ENCODE peak calls at places on chromosomes 11 and 22, in ten cellular contexts. One of them, this sample, is unnamed.
A peak's percentile ranks its signal among the peaks of the same experiment; 100 is the strongest.

GRCh38 chr11:7418061-7418460 is 67.2 kb upstream of the OLFML1 start:
- DNase-seq in Peyer's patch: no peak
- DNase-seq in HAP-1: no peak
- DNase-seq in A549: no peak
- DNase-seq in SK-N-SH: no peak
- DNase-seq in cardiac muscle cell: no peak
- DNase-seq in fibroblast of lung: peak; percentile 33
- DNase-seq in GM23248: no peak
- DNase-seq in spleen: no peak
- DNase-seq in adipocyte: no peak
- DNase-seq in this sample: no peak

GRCh38 chr11:10528121-10528520 is 12.9 kb downstream of the RNF141 start:
- DNase-seq in HAP-1: no peak
- DNase-seq in cardiac muscle cell: no peak
- DNase-seq in A549: no peak
- DNase-seq in spleen: no peak
- DNase-seq in SK-N-SH: no peak
- DNase-seq in Peyer's patch: no peak
- DNase-seq in fibroblast of lung: no peak
- DNase-seq in GM23248: no peak
- DNase-seq in adipocyte: peak; percentile 48
- DNase-seq in this sample: no peak

GRCh38 chr11:23846902-23847422 is 649.9 kb upstream of the LUZP2 start:
- DNase-seq in GM23248: no peak
- DNase-seq in Peyer's patch: no peak
- DNase-seq in fibroblast of lung: no peak
- DNase-seq in spleen: no peak
- DNase-seq in SK-N-SH: no peak
- DNase-seq in A549: no peak
- DNase-seq in HAP-1: no peak
- DNase-seq in adipocyte: no peak
- DNase-seq in cardiac muscle cell: peak; percentile 49
- DNase-seq in this sample: no peak

GRCh38 chr11:86176165-86176884 is 68.2 kb upstream of the EED start:
- DNase-seq in cardiac muscle cell: peak; percentile 43
- DNase-seq in Peyer's patch: no peak
- DNase-seq in adipocyte: no peak
- DNase-seq in SK-N-SH: no peak
- DNase-seq in GM23248: peak; percentile 41
- DNase-seq in HAP-1: no peak
- DNase-seq in fibroblast of lung: peak; percentile 78
- DNase-seq in spleen: no peak
- DNase-seq in A549: no peak
- DNase-seq in this sample: no peak

GRCh38 chr11:109421981-109422590 is at the start of gene C11orf87:
- DNase-seq in SK-N-SH: peak; percentile 66
- DNase-seq in spleen: peak; percentile 68
- DNase-seq in Peyer's patch: no peak
- DNase-seq in HAP-1: no peak
- DNase-seq in adipocyte: peak; percentile 17
- DNase-seq in GM23248: peak; percentile 46
- DNase-seq in cardiac muscle cell: peak; percentile 10
- DNase-seq in A549: no peak
- DNase-seq in fibroblast of lung: peak; percentile 35
- DNase-seq in this sample: no peak

GRCh38 chr11:47861762-47862161 is 13.6 kb upstream of the NUP160 start:
- DNase-seq in GM23248: peak; percentile 91
- DNase-seq in Peyer's patch: no peak
- DNase-seq in adipocyte: peak; percentile 50
- DNase-seq in spleen: no peak
- DNase-seq in A549: peak; percentile 72
- DNase-seq in SK-N-SH: no peak
- DNase-seq in cardiac muscle cell: peak; percentile 65
- DNase-seq in fibroblast of lung: peak; percentile 76
- DNase-seq in HAP-1: no peak
- DNase-seq in this sample: no peak

GRCh38 chr11:68583047-68583446 is 101.3 kb upstream of the GAL start:
- DNase-seq in adipocyte: peak; percentile 80
- DNase-seq in SK-N-SH: no peak
- DNase-seq in GM23248: peak; percentile 76
- DNase-seq in fibroblast of lung: peak; percentile 81
- DNase-seq in Peyer's patch: no peak
- DNase-seq in HAP-1: no peak
- DNase-seq in cardiac muscle cell: peak; percentile 45
- DNase-seq in A549: no peak
- DNase-seq in spleen: no peak
- DNase-seq in this sample: no peak

GRCh38 chr11:13769188-13769587 is 100.7 kb downstream of the FAR1 start:
- DNase-seq in fibroblast of lung: no peak
- DNase-seq in SK-N-SH: no peak
- DNase-seq in cardiac muscle cell: no peak
- DNase-seq in Peyer's patch: no peak
- DNase-seq in HAP-1: peak; percentile 16
- DNase-seq in A549: no peak
- DNase-seq in spleen: no peak
- DNase-seq in GM23248: no peak
- DNase-seq in adipocyte: no peak
- DNase-seq in this sample: no peak

GRCh38 chr11:102260241-102260640 is 57.0 kb upstream of the BIRC3 start:
- DNase-seq in spleen: no peak
- DNase-seq in A549: no peak
- DNase-seq in cardiac muscle cell: no peak
- DNase-seq in HAP-1: peak; percentile 58
- DNase-seq in GM23248: no peak
- DNase-seq in fibroblast of lung: peak; percentile 85
- DNase-seq in SK-N-SH: no peak
- DNase-seq in adipocyte: no peak
- DNase-seq in Peyer's patch: no peak
- DNase-seq in this sample: no peak

GRCh38 chr11:78809931-78810481 is 235.3 kb upstream of the NARS2 start:
- DNase-seq in adipocyte: peak; percentile 30
- DNase-seq in fibroblast of lung: no peak
- DNase-seq in cardiac muscle cell: no peak
- DNase-seq in Peyer's patch: no peak
- DNase-seq in GM23248: no peak
- DNase-seq in HAP-1: no peak
- DNase-seq in A549: no peak
- DNase-seq in spleen: no peak
- DNase-seq in SK-N-SH: peak; percentile 45
- DNase-seq in this sample: no peak

GRCh38 chr22:25139062-25139461 is 60.6 kb upstream of the CRYBB3 start:
- DNase-seq in A549: no peak
- DNase-seq in GM23248: no peak
- DNase-seq in adipocyte: no peak
- DNase-seq in HAP-1: no peak
- DNase-seq in spleen: no peak
- DNase-seq in SK-N-SH: no peak
- DNase-seq in fibroblast of lung: no peak
- DNase-seq in cardiac muscle cell: peak; percentile 39
- DNase-seq in Peyer's patch: no peak
- DNase-seq in this sample: no peak

GRCh38 chr11:125036933-125037332 is 26.2 kb upstream of the SLC37A2 start:
- DNase-seq in Peyer's patch: no peak
- DNase-seq in A549: no peak
- DNase-seq in HAP-1: no peak
- DNase-seq in SK-N-SH: no peak
- DNase-seq in adipocyte: no peak
- DNase-seq in fibroblast of lung: peak; percentile 89
- DNase-seq in spleen: no peak
- DNase-seq in GM23248: peak; percentile 96
- DNase-seq in cardiac muscle cell: peak; percentile 61
- DNase-seq in this sample: no peak

GRCh38 chr11:17873571-17873970 is 139.0 kb downstream of the KCNC1 start:
- DNase-seq in cardiac muscle cell: no peak
- DNase-seq in spleen: no peak
- DNase-seq in HAP-1: no peak
- DNase-seq in fibroblast of lung: no peak
- DNase-seq in adipocyte: no peak
- DNase-seq in Peyer's patch: no peak
- DNase-seq in A549: no peak
- DNase-seq in GM23248: no peak
- DNase-seq in SK-N-SH: no peak
- DNase-seq in this sample: no peak

GRCh38 chr11:65539401-65540289 is 14.8 kb downstream of the SCYL1 start:
- DNase-seq in HAP-1: no peak
- DNase-seq in adipocyte: no peak
- DNase-seq in spleen: no peak
- DNase-seq in cardiac muscle cell: no peak
- DNase-seq in Peyer's patch: peak; percentile 73
- DNase-seq in fibroblast of lung: no peak
- DNase-seq in GM23248: no peak
- DNase-seq in A549: no peak
- DNase-seq in SK-N-SH: peak; percentile 88
- DNase-seq in this sample: no peak
- H3K4me3 ChIP-seq in HAP-1: peak overlapping the region; percentile 46
- H3K4me3 ChIP-seq in adipocyte: peak overlapping the region; percentile 80
- H3K4me3 ChIP-seq in spleen: peak overlapping the region; percentile 88
- H3K4me3 ChIP-seq in cardiac muscle cell: peak overlapping the region; percentile 19
- H3K4me3 ChIP-seq in Peyer's patch: peak overlapping the region; percentile 59
- H3K4me3 ChIP-seq in fibroblast of lung: peak overlapping the region; percentile 39
- H3K4me3 ChIP-seq in GM23248: peak overlapping the region; percentile 68
- H3K4me3 ChIP-seq in A549: peak overlapping the region; percentile 32
- H3K4me3 ChIP-seq in SK-N-SH: peak overlapping the region; percentile 43
- H3K4me3 ChIP-seq in this sample: peak overlapping the region; percentile 58

GRCh38 chr11:114609429-114609828 is 13.8 kb upstream of the NXPE4 start:
- DNase-seq in cardiac muscle cell: no peak
- DNase-seq in adipocyte: no peak
- DNase-seq in fibroblast of lung: no peak
- DNase-seq in GM23248: no peak
- DNase-seq in Peyer's patch: no peak
- DNase-seq in A549: no peak
- DNase-seq in spleen: no peak
- DNase-seq in SK-N-SH: no peak
- DNase-seq in HAP-1: no peak
- DNase-seq in this sample: no peak
- H3K9me3 ChIP-seq in cardiac muscle cell: peaks cover 3% of the 10 kb centered on the region
- H3K9me3 ChIP-seq in adipocyte: no peaks in the 10 kb centered on the region
- H3K9me3 ChIP-seq in fibroblast of lung: no peaks in the 10 kb centered on the region
- H3K9me3 ChIP-seq in GM23248: no peaks in the 10 kb centered on the region
- H3K9me3 ChIP-seq in Peyer's patch: peaks cover 3% of the 10 kb centered on the region
- H3K9me3 ChIP-seq in A549: no peaks in the 10 kb centered on the region
- H3K9me3 ChIP-seq in spleen: no peaks in the 10 kb centered on the region
- H3K9me3 ChIP-seq in SK-N-SH: no peaks in the 10 kb centered on the region
- H3K9me3 ChIP-seq in HAP-1: no peaks in the 10 kb centered on the region
- H3K9me3 ChIP-seq in this sample: no peaks in the 10 kb centered on the region

DNA sequence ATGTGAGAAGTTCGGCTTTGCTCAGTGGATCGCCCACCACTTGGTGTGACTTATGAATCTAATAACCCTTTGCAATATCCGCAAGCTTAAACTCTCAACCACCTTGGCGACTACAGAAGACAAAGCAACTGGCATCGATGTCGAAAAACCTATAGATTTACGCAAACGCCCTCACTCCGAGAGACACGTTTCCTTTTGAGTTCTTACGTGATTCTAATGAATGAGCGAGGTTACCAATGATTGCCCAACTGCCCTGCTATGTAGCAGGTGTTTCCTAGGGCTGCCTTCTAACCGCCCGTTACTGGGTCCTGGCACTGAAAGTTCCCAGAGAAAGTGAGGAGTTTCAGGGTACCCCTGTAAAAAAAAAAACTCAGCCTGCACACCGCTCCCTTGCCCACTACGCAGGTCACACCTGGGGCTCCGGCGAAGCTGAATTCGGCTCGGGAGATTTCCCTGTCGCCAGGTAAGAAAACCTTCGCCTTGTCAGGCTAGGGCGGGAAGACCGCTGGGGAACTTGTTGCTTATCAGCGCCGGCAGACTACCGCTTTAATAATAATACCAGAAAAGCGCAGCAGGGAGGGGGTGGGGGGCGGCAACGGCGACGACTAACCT is 21.4 kb upstream of the BDNF start:
- DNase-seq in GM23248: no peak
- DNase-seq in adipocyte: no peak
- DNase-seq in HAP-1: no peak
- DNase-seq in Peyer's patch: no peak
- DNase-seq in A549: no peak
- DNase-seq in spleen: no peak
- DNase-seq in cardiac muscle cell: no peak
- DNase-seq in SK-N-SH: no peak
- DNase-seq in fibroblast of lung: no peak
- DNase-seq in this sample: no peak
- H3K4me3 ChIP-seq in GM23248: peak overlapping the region; percentile 81
- H3K4me3 ChIP-seq in adipocyte: peak overlapping the region; percentile 77
- H3K4me3 ChIP-seq in HAP-1: no peak overlapping the region
- H3K4me3 ChIP-seq in Peyer's patch: peak overlapping the region; percentile 39
- H3K4me3 ChIP-seq in A549: peak overlapping the region; percentile 50
- H3K4me3 ChIP-seq in spleen: no peak overlapping the region
- H3K4me3 ChIP-seq in cardiac muscle cell: peak overlapping the region; percentile 39
- H3K4me3 ChIP-seq in SK-N-SH: peak overlapping the region; percentile 71
- H3K4me3 ChIP-seq in fibroblast of lung: no peak overlapping the region
- H3K4me3 ChIP-seq in this sample: peak overlapping the region; percentile 41

GRCh38 chr22:49489821-49490220 is 337.9 kb downstream of the BRD1 start:
- DNase-seq in fibroblast of lung: no peak
- DNase-seq in cardiac muscle cell: no peak
- DNase-seq in Peyer's patch: no peak
- DNase-seq in SK-N-SH: no peak
- DNase-seq in adipocyte: no peak
- DNase-seq in A549: no peak
- DNase-seq in spleen: no peak
- DNase-seq in GM23248: no peak
- DNase-seq in HAP-1: no peak
- DNase-seq in this sample: no peak

GRCh38 chr22:49490692-49491091 is 337.0 kb downstream of the BRD1 start:
- DNase-seq in HAP-1: no peak
- DNase-seq in Peyer's patch: no peak
- DNase-seq in fibroblast of lung: no peak
- DNase-seq in adipocyte: no peak
- DNase-seq in SK-N-SH: no peak
- DNase-seq in GM23248: no peak
- DNase-seq in cardiac muscle cell: no peak
- DNase-seq in spleen: no peak
- DNase-seq in A549: no peak
- DNase-seq in this sample: no peak

GRCh38 chr22:49492308-49492707 is 335.4 kb downstream of the BRD1 start:
- DNase-seq in A549: no peak
- DNase-seq in GM23248: no peak
- DNase-seq in Peyer's patch: no peak
- DNase-seq in HAP-1: no peak
- DNase-seq in cardiac muscle cell: no peak
- DNase-seq in spleen: no peak
- DNase-seq in adipocyte: no peak
- DNase-seq in fibroblast of lung: no peak
- DNase-seq in SK-N-SH: no peak
- DNase-seq in this sample: no peak

GRCh38 chr22:49491726-49492125 is 335.9 kb downstream of the BRD1 start:
- DNase-seq in spleen: no peak
- DNase-seq in SK-N-SH: no peak
- DNase-seq in fibroblast of lung: no peak
- DNase-seq in adipocyte: no peak
- DNase-seq in GM23248: no peak
- DNase-seq in Peyer's patch: no peak
- DNase-seq in cardiac muscle cell: no peak
- DNase-seq in A549: no peak
- DNase-seq in HAP-1: no peak
- DNase-seq in this sample: no peak

DNA sequence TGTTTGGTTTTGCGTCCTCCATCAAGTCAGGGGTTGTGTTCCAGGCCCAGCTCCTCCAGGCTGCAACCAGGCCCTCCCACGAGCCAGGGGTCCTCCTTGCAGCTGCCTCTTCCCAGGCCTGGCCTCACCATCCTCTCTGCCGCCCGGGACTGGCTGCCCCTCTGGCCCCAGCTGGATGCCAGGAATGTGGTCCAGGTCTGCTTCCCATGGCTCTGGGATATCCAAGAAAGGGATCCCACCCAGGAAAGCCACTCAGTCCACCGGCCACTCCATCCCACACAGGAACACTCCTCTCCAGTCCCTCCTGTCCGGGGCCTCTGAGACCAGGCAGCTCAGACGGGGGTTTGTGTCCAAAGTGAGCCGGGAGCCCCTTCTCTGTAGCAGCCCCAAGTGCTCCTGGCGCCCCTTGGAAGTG is 336.4 kb downstream of the BRD1 start:
- DNase-seq in adipocyte: no peak
- DNase-seq in fibroblast of lung: no peak
- DNase-seq in HAP-1: no peak
- DNase-seq in GM23248: no peak
- DNase-seq in SK-N-SH: no peak
- DNase-seq in Peyer's patch: no peak
- DNase-seq in A549: no peak
- DNase-seq in spleen: no peak
- DNase-seq in cardiac muscle cell: no peak
- DNase-seq in this sample: no peak
- H3K9me3 ChIP-seq in adipocyte: no peaks in the 10 kb centered on the region
- H3K9me3 ChIP-seq in fibroblast of lung: no peaks in the 10 kb centered on the region
- H3K9me3 ChIP-seq in HAP-1: no peaks in the 10 kb centered on the region
- H3K9me3 ChIP-seq in GM23248: no peaks in the 10 kb centered on the region
- H3K9me3 ChIP-seq in SK-N-SH: no peaks in the 10 kb centered on the region
- H3K9me3 ChIP-seq in Peyer's patch: no peaks in the 10 kb centered on the region
- H3K9me3 ChIP-seq in A549: no peaks in the 10 kb centered on the region
- H3K9me3 ChIP-seq in spleen: no peaks in the 10 kb centered on the region
- H3K9me3 ChIP-seq in cardiac muscle cell: no peaks in the 10 kb centered on the region
- H3K9me3 ChIP-seq in this sample: no peaks in the 10 kb centered on the region

This sample was measured in tibial artery.